ENCODE peak calls at places on chromosomes 6 and 20, in nine cellular contexts. G is transverse colon, R is upper lobe of right lung, K is astrocyte, V is H9, J is PC-9, Z is cardiac muscle cell, C is A549, S is fibroblast of lung. Q is an unnamed sample.

GRCh38 chr6:38149526-38149925 is 330.0 kb downstream of the ZFAND3 start:
- DNase-seq in G (no peak), R (peak; percentile 35), K (peak; percentile 35), V (no peak), J (no peak), Z (no peak), C (no peak), S (peak; percentile 81), Q (no peak)

GRCh38 chr6:81465859-81466258 is 286.6 kb downstream of the TENT5A start:
- DNase-seq in G (no peak), R (no peak), K (no peak), V (no peak), J (no peak), Z (peak; percentile 24), C (no peak), S (peak; percentile 34), Q (no peak)

GRCh38 chr6:17705778-17706579 is 746 bp downstream of the NUP153 start:
- DNase-seq in G (peak; percentile 75), R (peak; percentile 84), K (peak; percentile 58), V (peak; percentile 58), J (peak; percentile 35), Z (peak; percentile 66), C (peak; percentile 48), S (peak; percentile 42), Q (peak; percentile 90)

GRCh38 chr6:36154286-36154685 is 24.0 kb downstream of the MAPK13 start:
- DNase-seq in G (no peak), R (no peak), K (no peak), V (no peak), J (peak; percentile 92), Z (no peak), C (no peak), S (no peak), Q (no peak)

GRCh38 chr6:30263734-30264133 is 50.5 kb upstream of the TRIM26 start:
- DNase-seq in G (no peak), R (no peak), K (peak; percentile 56), V (no peak), J (peak; percentile 68), Z (no peak), C (no peak), S (peak; percentile 14), Q (no peak)

GRCh38 chr6:52598123-52598823 is 21.4 kb upstream of the TRAM2 start:
- DNase-seq in G (peak; percentile 52), R (no peak), K (peak; percentile 70), V (peak; percentile 89), J (no peak), Z (peak; percentile 84), C (peak; percentile 61), S (peak; percentile 81), Q (peak; percentile 26)

GRCh38 chr20:55333798-55334197 is 671.5 kb downstream of the CBLN4 start:
- DNase-seq in G (no peak), R (no peak), K (no peak), V (no peak), J (no peak), Z (no peak), C (no peak), S (no peak), Q (no peak)

GRCh38 chr20:63320041-63320511 is 27.1 kb downstream of the COL20A1 start:
- DNase-seq in G (no peak), R (peak; percentile 60), K (no peak), V (no peak), J (no peak), Z (no peak), C (no peak), S (no peak), Q (no peak)

GRCh38 chr6:95431637-95432228 is 145.6 kb upstream of the MANEA start:
- DNase-seq in G (peak; percentile 16), R (no peak), K (peak; percentile 6), V (no peak), J (peak; percentile 38), Z (peak; percentile 43), C (peak; percentile 5), S (peak; percentile 52), Q (peak; percentile 38)

GRCh38 chr20:2460752-2461424 is 9.7 kb downstream of the SNRPB start:
- DNase-seq in G (no peak), R (no peak), K (no peak), V (no peak), J (no peak), Z (no peak), C (no peak), S (no peak), Q (no peak)

GRCh38 chr20:31842471-31843157 is 2.8 kb downstream of the FOXS1 start:
- DNase-seq in G (no peak), R (no peak), K (peak; percentile 60), V (no peak), J (no peak), Z (no peak), C (no peak), S (peak; percentile 71), Q (no peak)

GRCh38 chr20:37297066-37297736 is 7.7 kb downstream of the MANBAL start:
- DNase-seq in G (no peak), R (no peak), K (peak; percentile 95), V (no peak), J (no peak), Z (no peak), C (no peak), S (peak; percentile 54), Q (no peak)

GRCh38 chr20:8812818-8813217 is 256.1 kb upstream of the PLCB4 start:
- DNase-seq in G (no peak), R (no peak), K (no peak), V (peak; percentile 63), J (no peak), Z (no peak), C (no peak), S (no peak), Q (no peak)

GRCh38 chr6:44740566-44741120 is 353.1 kb downstream of the CDC5L start:
- DNase-seq in G (no peak), R (no peak), K (no peak), V (no peak), J (no peak), Z (no peak), C (no peak), S (no peak), Q (no peak)

GRCh38 chr6:161349886-161350285 is 76.0 kb upstream of the AGPAT4 start:
- DNase-seq in G (no peak), R (no peak), K (no peak), V (no peak), J (no peak), Z (no peak), C (no peak), S (no peak), Q (no peak)

GRCh38 chr6:112018619-112019416 is 35.1 kb upstream of the CCN6 start:
- DNase-seq in G (no peak), R (no peak), K (no peak), V (no peak), J (no peak), Z (no peak), C (no peak), S (peak; percentile 60), Q (no peak)

GRCh38 chr6:70379473-70380013 is 33.8 kb upstream of the FAM135A start:
- DNase-seq in G (no peak), R (no peak), K (no peak), V (no peak), J (no peak), Z (no peak), C (no peak), S (no peak), Q (no peak)

GRCh38 chr6:128062882-128063603 is 162.2 kb upstream of the THEMIS start:
- DNase-seq in G (no peak), R (no peak), K (peak; percentile 34), V (no peak), J (peak; percentile 59), Z (no peak), C (no peak), S (no peak), Q (no peak)

GRCh38 chr6:24535210-24535609 is 40.4 kb downstream of the ALDH5A1 start:
- DNase-seq in G (no peak), R (no peak), K (no peak), V (no peak), J (no peak), Z (no peak), C (no peak), S (no peak), Q (no peak)
- H3K4me1 ChIP-seq in G (no peaks in the 10 kb centered on the region), R (no peaks in the 10 kb centered on the region), K (peaks cover 14% of the 10 kb centered on the region), V (peaks cover 2% of the 10 kb centered on the region), J (no peaks in the 10 kb centered on the region), Z (no peaks in the 10 kb centered on the region), C (no peaks in the 10 kb centered on the region), S (no peaks in the 10 kb centered on the region), Q (no peaks in the 10 kb centered on the region)

GRCh38 chr6:24930386-24930785 is 5.4 kb downstream of the RIPOR2 start:
- DNase-seq in G (no peak), R (no peak), K (peak; percentile 87), V (no peak), J (no peak), Z (peak; percentile 47), C (no peak), S (peak; percentile 90), Q (no peak)
- H3K4me1 ChIP-seq in G (peaks cover 15% of the 10 kb centered on the region), R (peaks cover 20% of the 10 kb centered on the region), K (peaks cover 30% of the 10 kb centered on the region), V (peaks cover 20% of the 10 kb centered on the region), J (peaks cover 48% of the 10 kb centered on the region), Z (peaks cover 47% of the 10 kb centered on the region), C (no peaks in the 10 kb centered on the region), S (peaks cover 11% of the 10 kb centered on the region), Q (peaks cover 69% of the 10 kb centered on the region)

GRCh38 chr6:142851601-142852000 is 93.4 kb downstream of the HIVEP2 start:
- DNase-seq in G (no peak), R (no peak), K (no peak), V (no peak), J (no peak), Z (no peak), C (no peak), S (no peak), Q (no peak)
- H3K4me1 ChIP-seq in G (peaks cover 31% of the 10 kb centered on the region), R (peaks cover 16% of the 10 kb centered on the region), K (peaks cover 33% of the 10 kb centered on the region), V (peaks cover 12% of the 10 kb centered on the region), J (peaks cover 75% of the 10 kb centered on the region), Z (peaks cover 27% of the 10 kb centered on the region), C (peaks cover 24% of the 10 kb centered on the region), S (peaks cover 6% of the 10 kb centered on the region), Q (peaks cover 100% of the 10 kb centered on the region)

DNA sequence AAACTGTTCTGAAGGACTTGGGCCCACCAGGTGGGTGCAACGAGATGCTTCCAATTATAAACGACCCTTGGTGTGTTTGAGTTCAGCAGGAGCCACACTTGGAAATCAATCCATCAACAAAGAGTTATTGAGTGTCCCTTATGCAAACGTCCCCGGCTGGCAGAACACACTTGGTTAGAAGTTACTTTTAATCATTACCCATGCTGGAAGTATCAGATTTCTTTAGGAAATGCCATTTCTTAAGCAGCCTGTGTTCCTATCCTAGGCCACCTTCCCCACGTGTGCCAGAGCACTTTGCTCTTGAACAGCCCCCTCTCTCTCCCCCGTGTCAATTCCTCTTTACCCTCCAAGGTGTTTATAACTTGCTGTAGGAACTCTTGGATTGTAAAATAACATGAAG is 37.7 kb upstream of the ZNF831 start:
- DNase-seq in G (no peak), R (no peak), K (no peak), V (no peak), J (no peak), Z (no peak), C (no peak), S (no peak), Q (no peak)
- H3K4me1 ChIP-seq in G (no peaks in the 10 kb centered on the region), R (no peaks in the 10 kb centered on the region), K (no peaks in the 10 kb centered on the region), V (peaks cover 15% of the 10 kb centered on the region), J (no peaks in the 10 kb centered on the region), Z (no peaks in the 10 kb centered on the region), C (no peaks in the 10 kb centered on the region), S (no peaks in the 10 kb centered on the region), Q (peaks cover 39% of the 10 kb centered on the region)

Q was measured in CD4-positive, CD25-positive, alpha-beta regulatory T cell.